ENCODE peak calls at places on chromosomes 13 and 19, in six cellular contexts. One of them, this sample, is unnamed.

GRCh38 chr19:42024622-42025111 is 30.6 kb upstream of the ATP1A3 start:
- DNase-seq in H1: no peak
- DNase-seq in IMR-90: peak
- DNase-seq in neuronal stem cell: no peak
- DNase-seq in trophoblast cell: no peak
- DNase-seq in H9: no peak
- DNase-seq in this sample: peak

GRCh38 chr13:114000151-114001040 is 26.5 kb upstream of the C13orf46 start:
- DNase-seq in H9: no peak
- DNase-seq in neuronal stem cell: no peak
- DNase-seq in H1: no peak
- DNase-seq in IMR-90: no peak
- DNase-seq in trophoblast cell: no peak
- DNase-seq in this sample: no peak

GRCh38 chr19:41910992-41911888 is 17.0 kb downstream of the ERFL start:
- DNase-seq in H1: no peak
- DNase-seq in trophoblast cell: no peak
- DNase-seq in neuronal stem cell: no peak
- DNase-seq in H9: no peak
- DNase-seq in IMR-90: no peak
- DNase-seq in this sample: no peak

GRCh38 chr19:38707512-38708114 is 36.7 kb downstream of the CAPN12 start:
- DNase-seq in trophoblast cell: no peak
- DNase-seq in H9: no peak
- DNase-seq in neuronal stem cell: no peak
- DNase-seq in H1: no peak
- DNase-seq in IMR-90: peak
- DNase-seq in this sample: peak

GRCh38 chr19:30802424-30803013 is 430.3 kb downstream of the ZNF536 start:
- DNase-seq in H1: no peak
- DNase-seq in H9: no peak
- DNase-seq in neuronal stem cell: no peak
- DNase-seq in trophoblast cell: no peak
- DNase-seq in IMR-90: no peak
- DNase-seq in this sample: no peak

GRCh38 chr19:38142176-38143035 is 81.6 kb downstream of the DPF1 start:
- DNase-seq in IMR-90: peak
- DNase-seq in neuronal stem cell: peak
- DNase-seq in H9: peak
- DNase-seq in H1: peak
- DNase-seq in trophoblast cell: peak
- DNase-seq in this sample: peak

GRCh38 chr13:99806671-99807070 is 164.9 kb downstream of the ZIC5 start:
- DNase-seq in neuronal stem cell: no peak
- DNase-seq in H9: no peak
- DNase-seq in trophoblast cell: no peak
- DNase-seq in IMR-90: no peak
- DNase-seq in H1: no peak
- DNase-seq in this sample: no peak

GRCh38 chr13:83839158-83839557 is 43.1 kb downstream of the SLITRK1 start:
- DNase-seq in IMR-90: no peak
- DNase-seq in H9: no peak
- DNase-seq in neuronal stem cell: no peak
- DNase-seq in H1: no peak
- DNase-seq in trophoblast cell: no peak
- DNase-seq in this sample: no peak

GRCh38 chr13:72437458-72437857 is 290.0 kb downstream of the MZT1 start:
- DNase-seq in H9: no peak
- DNase-seq in H1: no peak
- DNase-seq in neuronal stem cell: no peak
- DNase-seq in IMR-90: peak
- DNase-seq in trophoblast cell: peak
- DNase-seq in this sample: peak

GRCh38 chr19:28964500-28964899 is 248.5 kb downstream of the UQCRFS1 start:
- DNase-seq in IMR-90: no peak
- DNase-seq in trophoblast cell: no peak
- DNase-seq in H9: no peak
- DNase-seq in neuronal stem cell: no peak
- DNase-seq in H1: no peak
- DNase-seq in this sample: no peak

GRCh38 chr19:3699071-3699740 is 1.1 kb downstream of the PIP5K1C start:
- DNase-seq in H1: no peak
- DNase-seq in neuronal stem cell: no peak
- DNase-seq in trophoblast cell: no peak
- DNase-seq in IMR-90: peak
- DNase-seq in H9: no peak
- DNase-seq in this sample: peak

DNA sequence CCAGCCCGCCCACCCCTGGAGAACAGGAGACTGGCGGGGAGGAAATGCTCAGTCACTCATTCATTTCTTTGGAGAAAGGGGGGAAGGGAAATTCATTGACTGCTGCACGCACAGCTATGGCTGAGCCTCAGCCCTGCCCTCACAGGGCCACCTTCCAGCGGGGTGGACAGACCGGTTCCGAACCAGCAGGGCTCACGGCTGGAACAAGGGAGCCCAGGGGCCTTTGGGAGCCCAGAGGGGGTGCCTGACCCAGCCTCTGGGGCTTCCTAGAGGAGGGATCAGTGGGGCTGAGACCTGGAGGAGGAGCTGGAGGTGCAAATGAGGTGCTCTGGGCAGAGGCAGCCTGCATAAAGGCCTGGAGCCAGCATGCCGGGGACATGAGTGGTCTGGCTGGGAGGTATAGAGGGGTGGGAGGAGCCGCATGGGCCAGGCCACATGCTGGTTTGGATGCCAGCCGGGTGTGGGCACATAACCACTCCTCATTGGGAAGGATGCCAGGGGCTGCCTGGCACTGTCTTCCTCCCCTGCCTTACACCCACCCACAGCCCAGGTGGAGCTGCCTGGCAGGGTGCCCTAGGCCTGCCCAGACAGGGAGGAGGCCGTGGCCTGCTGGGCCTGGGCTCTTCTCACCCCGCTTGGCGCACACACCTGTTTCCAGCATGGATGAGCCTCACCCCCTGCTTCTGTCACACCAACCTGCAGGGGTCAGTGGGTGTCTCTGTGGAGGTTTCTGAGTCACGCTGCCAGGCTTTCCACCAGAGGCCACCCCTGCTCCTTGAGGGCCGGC is 26.9 kb downstream of the PPP5C start:
- DNase-seq in trophoblast cell: peak
- DNase-seq in neuronal stem cell: peak
- DNase-seq in IMR-90: peak
- DNase-seq in H9: peak
- DNase-seq in H1: peak
- DNase-seq in this sample: peak
- H3K23ac ChIP-seq in trophoblast cell: no peak
- H3K23ac ChIP-seq in neuronal stem cell: peak
- H3K23ac ChIP-seq in IMR-90: no peak
- H3K23ac ChIP-seq in H9: no peak
- H3K23ac ChIP-seq in H1: no peak
- H3K23ac ChIP-seq in this sample: no peak

GRCh38 chr19:35044317-35045117 is 3.0 kb downstream of the HPN start:
- DNase-seq in IMR-90: peak
- DNase-seq in H1: peak
- DNase-seq in trophoblast cell: peak
- DNase-seq in H9: peak
- DNase-seq in neuronal stem cell: peak
- DNase-seq in this sample: peak
- H2AFZ ChIP-seq in IMR-90: peak
- H2AFZ ChIP-seq in H1: no peak
- H2AFZ ChIP-seq in trophoblast cell: no peak
- H2AFZ ChIP-seq in H9: no peak
- H2AFZ ChIP-seq in neuronal stem cell: no peak
- H2AFZ ChIP-seq in this sample: no peak

DNA sequence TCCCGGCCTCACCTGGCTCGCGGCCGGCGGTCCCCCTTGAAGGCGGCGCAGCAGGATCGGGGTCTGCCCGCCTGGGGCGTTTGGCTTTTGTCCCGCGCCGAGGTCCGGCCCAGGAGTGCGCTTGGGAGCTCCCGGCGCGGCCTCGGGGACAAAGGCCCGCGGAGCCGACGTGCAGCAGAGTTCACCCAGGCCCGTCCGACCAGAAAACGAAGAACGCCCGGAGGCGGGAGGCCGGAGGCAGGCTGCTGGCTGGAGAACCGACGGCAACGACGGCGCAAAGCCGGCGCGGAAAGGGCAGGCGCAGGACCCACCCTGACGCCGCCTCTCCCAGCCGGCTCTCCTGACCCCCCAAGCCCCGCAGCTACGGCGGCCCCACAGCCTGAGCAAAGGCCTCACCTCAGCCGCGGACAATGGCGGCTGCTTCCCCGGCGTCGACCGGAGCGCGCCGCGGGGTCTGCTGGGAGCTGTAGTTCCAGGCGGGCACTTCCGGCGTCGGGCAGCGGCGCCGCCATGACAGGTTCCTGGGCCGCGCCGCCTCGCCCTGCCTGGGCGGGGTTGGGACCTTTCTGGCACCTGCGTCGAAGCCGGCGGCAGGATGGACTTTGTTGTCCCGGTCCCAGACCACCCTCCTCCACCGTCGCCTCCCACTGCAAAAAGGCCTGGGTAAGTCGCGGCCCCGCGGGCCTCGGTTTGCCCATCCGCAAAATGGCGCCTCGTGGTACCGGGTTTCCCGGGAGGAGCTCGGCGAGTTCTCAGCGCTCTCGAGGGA is at the start of gene ZNF606:
- DNase-seq in neuronal stem cell: peak
- DNase-seq in H1: peak
- DNase-seq in IMR-90: peak
- DNase-seq in trophoblast cell: peak
- DNase-seq in H9: peak
- DNase-seq in this sample: peak
- H3K23ac ChIP-seq in neuronal stem cell: peak
- H3K23ac ChIP-seq in H1: no peak
- H3K23ac ChIP-seq in IMR-90: peak
- H3K23ac ChIP-seq in trophoblast cell: no peak
- H3K23ac ChIP-seq in H9: peak
- H3K23ac ChIP-seq in this sample: peak

GRCh38 chr13:106361621-106362020 is 173.8 kb downstream of the EFNB2 start:
- DNase-seq in H9: no peak
- DNase-seq in trophoblast cell: peak
- DNase-seq in H1: no peak
- DNase-seq in neuronal stem cell: no peak
- DNase-seq in IMR-90: no peak
- DNase-seq in this sample: no peak

GRCh38 chr13:106355866-106356265 is 179.6 kb downstream of the EFNB2 start:
- DNase-seq in IMR-90: no peak
- DNase-seq in trophoblast cell: no peak
- DNase-seq in H9: no peak
- DNase-seq in H1: no peak
- DNase-seq in neuronal stem cell: no peak
- DNase-seq in this sample: no peak

GRCh38 chr13:106354961-106355360 is 180.5 kb downstream of the EFNB2 start:
- DNase-seq in H1: no peak
- DNase-seq in H9: no peak
- DNase-seq in IMR-90: no peak
- DNase-seq in neuronal stem cell: no peak
- DNase-seq in trophoblast cell: no peak
- DNase-seq in this sample: no peak

GRCh38 chr13:106352850-106353249 is 182.6 kb downstream of the EFNB2 start:
- DNase-seq in H9: no peak
- DNase-seq in trophoblast cell: no peak
- DNase-seq in neuronal stem cell: no peak
- DNase-seq in IMR-90: peak
- DNase-seq in H1: no peak
- DNase-seq in this sample: peak

GRCh38 chr13:106357198-106357597 is 178.3 kb downstream of the EFNB2 start:
- DNase-seq in H1: no peak
- DNase-seq in neuronal stem cell: peak
- DNase-seq in H9: no peak
- DNase-seq in trophoblast cell: no peak
- DNase-seq in IMR-90: peak
- DNase-seq in this sample: peak
- H2AFZ ChIP-seq in H1: no peak
- H2AFZ ChIP-seq in neuronal stem cell: peak
- H2AFZ ChIP-seq in H9: no peak
- H2AFZ ChIP-seq in trophoblast cell: no peak
- H2AFZ ChIP-seq in IMR-90: peak
- H2AFZ ChIP-seq in this sample: no peak

GRCh38 chr19:45217193-45217956 is 27.8 kb downstream of the EXOC3L2 start:
- DNase-seq in neuronal stem cell: no peak
- DNase-seq in H1: peak
- DNase-seq in IMR-90: no peak
- DNase-seq in H9: no peak
- DNase-seq in trophoblast cell: no peak
- DNase-seq in this sample: no peak
- H3K23ac ChIP-seq in neuronal stem cell: peak
- H3K23ac ChIP-seq in H1: no peak
- H3K23ac ChIP-seq in IMR-90: no peak
- H3K23ac ChIP-seq in H9: no peak
- H3K23ac ChIP-seq in trophoblast cell: no peak
- H3K23ac ChIP-seq in this sample: no peak

DNA sequence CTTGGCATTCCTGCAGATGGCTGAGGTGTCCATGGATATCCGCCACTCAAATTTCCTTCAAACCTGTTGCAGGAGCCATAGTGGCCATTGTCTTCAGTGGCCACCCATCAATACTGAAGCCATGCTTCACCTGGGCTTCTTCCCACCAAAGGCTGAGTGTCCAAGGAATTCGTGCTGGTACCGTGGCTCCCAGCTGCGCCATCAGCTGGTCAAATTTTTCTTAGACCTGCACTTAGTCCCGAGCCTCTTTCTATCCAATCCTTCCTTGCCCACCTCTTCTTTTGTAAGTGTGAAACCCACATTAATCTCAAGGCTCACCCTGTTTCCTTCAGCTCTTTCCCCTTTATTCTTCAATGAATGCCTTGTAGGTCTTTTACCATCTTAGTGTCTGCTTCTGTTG is 152.1 kb downstream of the PCDH9 start:
- DNase-seq in neuronal stem cell: no peak
- DNase-seq in IMR-90: no peak
- DNase-seq in H1: no peak
- DNase-seq in trophoblast cell: no peak
- DNase-seq in H9: no peak
- DNase-seq in this sample: no peak
- H2AFZ ChIP-seq in neuronal stem cell: no peak
- H2AFZ ChIP-seq in IMR-90: no peak
- H2AFZ ChIP-seq in H1: no peak
- H2AFZ ChIP-seq in trophoblast cell: no peak
- H2AFZ ChIP-seq in H9: no peak
- H2AFZ ChIP-seq in this sample: no peak

GRCh38 chr19:53944933-53945332 is 17.8 kb upstream of the CACNG8 start:
- DNase-seq in IMR-90: no peak
- DNase-seq in H1: no peak
- DNase-seq in neuronal stem cell: no peak
- DNase-seq in H9: no peak
- DNase-seq in trophoblast cell: no peak
- DNase-seq in this sample: no peak

GRCh38 chr19:53945441-53945840 is 17.3 kb upstream of the CACNG8 start:
- DNase-seq in trophoblast cell: no peak
- DNase-seq in neuronal stem cell: no peak
- DNase-seq in IMR-90: peak
- DNase-seq in H1: peak
- DNase-seq in H9: peak
- DNase-seq in this sample: no peak

GRCh38 chr19:53945998-53946397 is 16.7 kb upstream of the CACNG8 start:
- DNase-seq in H1: no peak
- DNase-seq in neuronal stem cell: no peak
- DNase-seq in IMR-90: no peak
- DNase-seq in trophoblast cell: no peak
- DNase-seq in H9: no peak
- DNase-seq in this sample: no peak

GRCh38 chr19:53944416-53944815 is 18.3 kb upstream of the CACNG8 start:
- DNase-seq in trophoblast cell: no peak
- DNase-seq in H9: no peak
- DNase-seq in IMR-90: no peak
- DNase-seq in neuronal stem cell: no peak
- DNase-seq in H1: no peak
- DNase-seq in this sample: no peak

GRCh38 chr19:53942001-53942786 is 20.5 kb upstream of the CACNG8 start:
- DNase-seq in H1: peak
- DNase-seq in trophoblast cell: no peak
- DNase-seq in neuronal stem cell: peak
- DNase-seq in IMR-90: no peak
- DNase-seq in H9: peak
- DNase-seq in this sample: no peak
- H3K23ac ChIP-seq in H1: no peak
- H3K23ac ChIP-seq in trophoblast cell: no peak
- H3K23ac ChIP-seq in neuronal stem cell: no peak
- H3K23ac ChIP-seq in IMR-90: no peak
- H3K23ac ChIP-seq in H9: no peak
- H3K23ac ChIP-seq in this sample: no peak

This sample was measured in mesenchymal stem cell.